ENCODE peak calls at places on chromosomes 16 and 17, in four cellular contexts. One of them, this sample, is unnamed.

GRCh38 chr17:66491213-66491612 is 188.8 kb downstream of the PRKCA start:
- DNase-seq in iPS-NIHi11: no peak
- DNase-seq in activated CD8-positive, alpha-beta memory T cell treated with anti-CD3 and anti-CD28 coated beads for 1 hour: no peak
- DNase-seq in amniotic epithelial cell: no peak
- DNase-seq in this sample: no peak

GRCh38 chr16:86990451-86990850 is 326.7 kb downstream of the C16orf95 start:
- DNase-seq in activated CD8-positive, alpha-beta memory T cell treated with anti-CD3 and anti-CD28 coated beads for 1 hour: no peak
- DNase-seq in amniotic epithelial cell: no peak
- DNase-seq in iPS-NIHi11: no peak
- DNase-seq in this sample: no peak

GRCh38 chr17:37176683-37177082 is 199.1 kb upstream of the C17orf78 start:
- DNase-seq in iPS-NIHi11: no peak
- DNase-seq in amniotic epithelial cell: peak
- DNase-seq in activated CD8-positive, alpha-beta memory T cell treated with anti-CD3 and anti-CD28 coated beads for 1 hour: no peak
- DNase-seq in this sample: no peak

GRCh38 chr17:56608941-56609340 is 15.4 kb downstream of the NOG start:
- DNase-seq in iPS-NIHi11: no peak
- DNase-seq in amniotic epithelial cell: no peak
- DNase-seq in activated CD8-positive, alpha-beta memory T cell treated with anti-CD3 and anti-CD28 coated beads for 1 hour: no peak
- DNase-seq in this sample: no peak

GRCh38 chr17:7887038-7887481 is 1.5 kb upstream of the CHD3 start:
- DNase-seq in amniotic epithelial cell: no peak
- DNase-seq in activated CD8-positive, alpha-beta memory T cell treated with anti-CD3 and anti-CD28 coated beads for 1 hour: no peak
- DNase-seq in iPS-NIHi11: no peak
- DNase-seq in this sample: no peak

GRCh38 chr17:57995076-57995956 is 7.3 kb upstream of the VEZF1 start:
- DNase-seq in iPS-NIHi11: peak
- DNase-seq in amniotic epithelial cell: peak
- DNase-seq in activated CD8-positive, alpha-beta memory T cell treated with anti-CD3 and anti-CD28 coated beads for 1 hour: peak
- DNase-seq in this sample: no peak

GRCh38 chr17:16129441-16129840 is 85.9 kb downstream of the NCOR1 start:
- DNase-seq in amniotic epithelial cell: peak
- DNase-seq in iPS-NIHi11: no peak
- DNase-seq in activated CD8-positive, alpha-beta memory T cell treated with anti-CD3 and anti-CD28 coated beads for 1 hour: no peak
- DNase-seq in this sample: no peak

GRCh38 chr17:73359987-73360410 is 48.2 kb upstream of the CDC42EP4 start:
- DNase-seq in activated CD8-positive, alpha-beta memory T cell treated with anti-CD3 and anti-CD28 coated beads for 1 hour: no peak
- DNase-seq in amniotic epithelial cell: no peak
- DNase-seq in iPS-NIHi11: peak
- DNase-seq in this sample: no peak

GRCh38 chr17:18990331-18990730 is 14.2 kb downstream of the FAM83G start:
- DNase-seq in activated CD8-positive, alpha-beta memory T cell treated with anti-CD3 and anti-CD28 coated beads for 1 hour: no peak
- DNase-seq in amniotic epithelial cell: no peak
- DNase-seq in iPS-NIHi11: no peak
- DNase-seq in this sample: no peak

GRCh38 chr17:78889525-78889924 is 13.5 kb downstream of the CEP295NL start:
- DNase-seq in iPS-NIHi11: no peak
- DNase-seq in activated CD8-positive, alpha-beta memory T cell treated with anti-CD3 and anti-CD28 coated beads for 1 hour: no peak
- DNase-seq in amniotic epithelial cell: no peak
- DNase-seq in this sample: no peak

GRCh38 chr16:53743149-53743566 is 39.2 kb downstream of the FTO start:
- DNase-seq in activated CD8-positive, alpha-beta memory T cell treated with anti-CD3 and anti-CD28 coated beads for 1 hour: no peak
- DNase-seq in iPS-NIHi11: no peak
- DNase-seq in amniotic epithelial cell: no peak
- DNase-seq in this sample: no peak

GRCh38 chr16:23406546-23407240 is 46.3 kb downstream of the COG7 start:
- DNase-seq in activated CD8-positive, alpha-beta memory T cell treated with anti-CD3 and anti-CD28 coated beads for 1 hour: no peak
- DNase-seq in amniotic epithelial cell: no peak
- DNase-seq in iPS-NIHi11: no peak
- DNase-seq in this sample: no peak

GRCh38 chr16:66064811-66065530 is 301.5 kb upstream of the CDH5 start:
- DNase-seq in activated CD8-positive, alpha-beta memory T cell treated with anti-CD3 and anti-CD28 coated beads for 1 hour: no peak
- DNase-seq in amniotic epithelial cell: no peak
- DNase-seq in iPS-NIHi11: no peak
- DNase-seq in this sample: no peak

GRCh38 chr16:7746971-7747370 is 414.3 kb downstream of the RBFOX1 start:
- DNase-seq in activated CD8-positive, alpha-beta memory T cell treated with anti-CD3 and anti-CD28 coated beads for 1 hour: no peak
- DNase-seq in iPS-NIHi11: no peak
- DNase-seq in amniotic epithelial cell: no peak
- DNase-seq in this sample: no peak

GRCh38 chr17:37305406-37305905 is 70.3 kb upstream of the C17orf78 start:
- DNase-seq in amniotic epithelial cell: no peak
- DNase-seq in activated CD8-positive, alpha-beta memory T cell treated with anti-CD3 and anti-CD28 coated beads for 1 hour: no peak
- DNase-seq in iPS-NIHi11: no peak
- DNase-seq in this sample: no peak

GRCh38 chr16:57620316-57621231 is 7.9 kb upstream of the ADGRG1 start:
- DNase-seq in activated CD8-positive, alpha-beta memory T cell treated with anti-CD3 and anti-CD28 coated beads for 1 hour: no peak
- DNase-seq in iPS-NIHi11: peak
- DNase-seq in amniotic epithelial cell: no peak
- DNase-seq in this sample: peak

GRCh38 chr16:87474566-87474996 is 18.2 kb downstream of the ZCCHC14 start:
- DNase-seq in iPS-NIHi11: no peak
- DNase-seq in amniotic epithelial cell: no peak
- DNase-seq in activated CD8-positive, alpha-beta memory T cell treated with anti-CD3 and anti-CD28 coated beads for 1 hour: no peak
- DNase-seq in this sample: no peak

GRCh38 chr17:44115585-44116415 is 7.6 kb downstream of the HDAC5 start:
- DNase-seq in amniotic epithelial cell: peak
- DNase-seq in iPS-NIHi11: peak
- DNase-seq in activated CD8-positive, alpha-beta memory T cell treated with anti-CD3 and anti-CD28 coated beads for 1 hour: no peak
- DNase-seq in this sample: peak

GRCh38 chr17:64492481-64493109 is 4.3 kb downstream of the POLG2 start:
- DNase-seq in activated CD8-positive, alpha-beta memory T cell treated with anti-CD3 and anti-CD28 coated beads for 1 hour: no peak
- DNase-seq in iPS-NIHi11: no peak
- DNase-seq in amniotic epithelial cell: peak
- DNase-seq in this sample: no peak